ENCODE peak calls at places on chromosome 16, in eight cellular contexts. U is heart right ventricle; V is HL-60; O is GM23248; S is naive thymus-derived CD4-positive, alpha-beta T cell; B is fibroblast of lung; M is tibial nerve; N is effector memory CD4-positive, alpha-beta T cell. Q is an unnamed sample.

GRCh38 chr16:84096447-84097005 is 20.2 kb downstream of the MBTPS1 start:
- DNase-seq in O (no peak), V (no peak), M (no peak), B (no peak), N (no peak), U (no peak), S (no peak), Q (no peak)

GRCh38 chr16:25027281-25027680 is 12.1 kb upstream of the ARHGAP17 start:
- DNase-seq in B (no peak), N (no peak), V (no peak), U (no peak), M (no peak), S (no peak), O (no peak), Q (no peak)

GRCh38 chr16:22933173-22933572 is 119.2 kb downstream of the HS3ST2 start:
- DNase-seq in V (peak; percentile 6), N (no peak), U (peak; percentile 24), B (no peak), M (no peak), S (no peak), O (no peak), Q (no peak)

GRCh38 chr16:50497592-50497991 is 50.6 kb upstream of the NKD1 start:
- DNase-seq in U (no peak), V (no peak), M (no peak), B (no peak), N (no peak), S (no peak), O (peak; percentile 85), Q (no peak)

GRCh38 chr16:49868164-49868668 is 12.3 kb upstream of the ZNF423 start:
- DNase-seq in N (no peak), M (no peak), B (no peak), O (no peak), U (no peak), S (no peak), V (no peak), Q (no peak)

GRCh38 chr16:89364603-89365002 is 125.8 kb downstream of the ANKRD11 start:
- DNase-seq in U (no peak), M (no peak), B (peak; percentile 61), S (no peak), V (no peak), N (no peak), O (peak; percentile 74), Q (no peak)

GRCh38 chr16:72291531-72291981 is 119.6 kb upstream of the PMFBP1 start:
- DNase-seq in U (no peak), B (peak; percentile 95), O (peak; percentile 93), S (no peak), V (no peak), N (no peak), M (no peak), Q (no peak)

GRCh38 chr16:50733468-50733867 is 8.4 kb upstream of the CYLD start:
- DNase-seq in U (no peak), V (no peak), N (no peak), S (no peak), O (no peak), M (no peak), B (no peak), Q (no peak)

GRCh38 chr16:23807028-23807427 is 28.8 kb upstream of the PRKCB start:
- DNase-seq in V (peak; percentile 59), S (no peak), N (no peak), O (no peak), B (no peak), M (no peak), U (no peak), Q (no peak)

GRCh38 chr16:22428654-22429053 is 54.2 kb upstream of the CDR2 start:
- DNase-seq in V (no peak), N (no peak), S (no peak), O (no peak), M (no peak), B (no peak), U (peak; percentile 56), Q (no peak)

GRCh38 chr16:14501331-14502255 is 128.5 kb downstream of the PARN start:
- DNase-seq in V (peak; percentile 28), S (no peak), B (peak; percentile 95), N (no peak), U (peak; percentile 83), O (peak; percentile 96), M (peak; percentile 72), Q (no peak)

GRCh38 chr16:24540575-24541240 is 1.3 kb downstream of the RBBP6 start:
- DNase-seq in S (peak; percentile 37), B (no peak), O (peak; percentile 55), M (no peak), V (peak; percentile 29), U (no peak), N (no peak), Q (peak; percentile 28)

GRCh38 chr16:6020162-6020980 is 922.8 kb upstream of the EEF2KMT start:
- DNase-seq in V (no peak), B (no peak), M (no peak), O (no peak), U (no peak), N (no peak), S (no peak), Q (no peak)

GRCh38 chr16:2517954-2518605 is 2.1 kb upstream of the AMDHD2 start:
- DNase-seq in N (no peak), M (no peak), O (no peak), B (no peak), V (no peak), U (peak; percentile 8), S (no peak), Q (no peak)

GRCh38 chr16:88083582-88083981 is 132.3 kb downstream of the BANP start:
- DNase-seq in V (no peak), N (no peak), B (no peak), M (no peak), O (no peak), S (no peak), U (no peak), Q (no peak)

GRCh38 chr16:73993878-73994277 is 302.7 kb upstream of the PSMD7 start:
- DNase-seq in M (no peak), N (no peak), B (no peak), V (no peak), O (no peak), S (no peak), U (no peak), Q (no peak)

GRCh38 chr16:20753727-20754126 is 10.1 kb upstream of the ACSM3 start:
- DNase-seq in N (no peak), O (no peak), U (no peak), S (no peak), B (no peak), V (no peak), M (no peak), Q (no peak)

GRCh38 chr16:22329199-22329695 is 32.0 kb downstream of the POLR3E start:
- DNase-seq in O (no peak), M (no peak), S (no peak), N (no peak), V (no peak), B (no peak), U (no peak), Q (no peak)

GRCh38 chr16:85428168-85428898 is 184.8 kb upstream of the GSE1 start:
- DNase-seq in U (peak; percentile 49), V (peak; percentile 20), S (no peak), N (peak; percentile 11), O (peak; percentile 46), M (no peak), B (no peak), Q (peak; percentile 39)
- H3K4me3 ChIP-seq in U (no peak overlapping the region), V (no peak overlapping the region), S (no peak overlapping the region), N (no peak overlapping the region), O (no peak overlapping the region), M (no peak overlapping the region), B (no peak overlapping the region), Q (no peak overlapping the region)

DNA sequence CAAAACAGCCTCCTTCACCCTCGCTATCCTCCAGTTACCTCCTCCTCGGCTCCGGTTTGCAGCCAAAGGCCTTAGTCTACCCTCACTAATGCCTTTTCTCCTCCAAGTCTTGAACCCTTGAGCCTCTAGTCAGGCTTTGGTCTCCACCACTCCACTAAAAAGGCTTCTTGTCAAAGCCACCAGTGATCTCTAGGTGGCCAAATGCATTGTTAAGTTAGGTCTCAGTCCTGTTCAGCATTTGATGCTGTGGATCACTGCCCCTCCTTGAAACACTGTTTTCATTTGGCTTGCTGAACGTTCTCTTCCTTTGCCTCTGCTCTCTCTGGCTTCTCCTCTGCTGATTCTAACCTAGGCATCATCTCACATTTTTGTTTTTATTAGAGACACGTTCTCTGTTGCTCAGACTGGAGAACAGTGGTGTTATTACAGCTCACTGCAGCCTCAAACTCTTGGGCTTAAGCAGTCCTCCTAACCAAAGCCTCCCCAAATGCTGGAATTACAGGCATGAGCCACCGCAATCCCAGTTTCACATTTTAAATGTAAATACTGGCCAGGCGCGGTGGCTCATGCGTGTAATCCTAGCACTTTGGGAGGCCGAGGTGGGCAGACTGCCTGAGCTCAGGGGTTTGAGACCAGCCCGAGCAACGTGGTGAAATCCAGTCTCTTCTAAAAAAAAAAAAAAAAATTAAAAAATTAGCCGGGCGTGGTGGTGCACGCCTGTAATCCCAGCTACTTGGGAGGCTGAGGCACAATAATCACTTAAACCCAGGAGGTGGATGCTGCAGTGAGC is 1.1 kb downstream of the SGF29 start:
- DNase-seq in N (no peak), V (no peak), S (no peak), B (no peak), M (no peak), O (peak; percentile 31), U (no peak), Q (no peak)
- H3K27ac ChIP-seq in N (peak overlapping the region; percentile 92), V (no peak overlapping the region), S (peak overlapping the region; percentile 68), B (peak overlapping the region; percentile 44), M (peak overlapping the region; percentile 96), O (no peak overlapping the region), U (peak overlapping the region; percentile 98), Q (peak overlapping the region; percentile 95)

DNA sequence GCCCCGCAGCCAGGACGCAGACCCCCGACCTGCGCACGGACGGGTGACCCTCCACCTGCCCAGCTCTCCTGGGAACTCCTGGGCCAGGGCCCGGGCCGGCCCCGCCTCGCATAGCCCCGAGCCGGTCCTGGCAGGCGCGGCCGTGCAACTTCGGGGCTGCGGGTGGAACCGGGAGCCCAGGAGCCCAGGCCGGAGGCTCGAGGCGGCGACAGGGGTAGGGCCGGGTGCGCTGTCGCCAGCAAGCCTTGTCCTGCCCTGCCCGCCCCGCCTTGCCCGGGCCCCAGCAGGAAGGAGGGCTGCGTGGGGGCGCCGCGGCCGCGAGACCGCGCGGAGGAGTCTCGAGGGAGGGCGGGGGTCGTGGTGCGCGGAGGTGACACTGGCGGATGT is 412 bp downstream of the LMF1 start:
- DNase-seq in O (peak; percentile 47), U (no peak), V (no peak), N (no peak), B (no peak), M (no peak), S (no peak), Q (no peak)
- H3K4me3 ChIP-seq in O (peak overlapping the region; percentile 80), U (peak overlapping the region; percentile 99), V (peak overlapping the region; percentile 76), N (peak overlapping the region; percentile 91), B (peak overlapping the region; percentile 58), M (peak overlapping the region; percentile 99), S (peak overlapping the region; percentile 79), Q (peak overlapping the region; percentile 23)

GRCh38 chr16:9095171-9095570 is 3.7 kb downstream of the HAPSTR1 start:
- DNase-seq in S (no peak), N (no peak), B (no peak), O (no peak), U (no peak), V (no peak), M (no peak), Q (no peak)
- H3K27ac ChIP-seq in S (peak overlapping the region; percentile 52), N (no peak overlapping the region), B (no peak overlapping the region), O (peak overlapping the region; percentile 14), U (peak overlapping the region; percentile 99), V (no peak overlapping the region), M (no peak overlapping the region), Q (no peak overlapping the region)